ENCODE peak calls at places on chromosomes 7 and 10, in four cellular contexts. M is activated T-helper 1 cell treated with anti-CD3 and anti-CD28 coated beads, Interleukin-12 subunit alpha, Interleukin-12 subunit beta, Interleukin-2, Interleukin-4 antibody, amounts not matched to agents 30 ng/mL and 10 ng/mL and 1 ng/mL, durations not matched to agents 14 hours and 24 hours and 36 hours; U is endothelial cell; N is ovary. K is an unnamed sample.

GRCh38 chr7:5697754-5698487 is 83.5 kb downstream of the RNF216 start:
- DNase-seq in M (no peak), N (no peak), U (no peak), K (no peak)

GRCh38 chr7:153682628-153683027 is 369.6 kb upstream of the DPP6 start:
- DNase-seq in M (no peak), N (no peak), U (no peak), K (no peak)

GRCh38 chr10:130141878-130142277 is 5.7 kb downstream of the GLRX3 start:
- DNase-seq in M (no peak), N (no peak), U (no peak), K (no peak)

GRCh38 chr10:12534824-12535223 is 185.5 kb downstream of the CAMK1D start:
- DNase-seq in N (no peak), M (no peak), U (no peak), K (no peak)

GRCh38 chr10:132206806-132207535 is 20.2 kb downstream of the DPYSL4 start:
- DNase-seq in U (no peak), M (no peak), N (no peak), K (peak; percentile 15)

GRCh38 chr10:102120987-102121738 is 995 bp upstream of the LDB1 start:
- DNase-seq in U (peak; percentile 49), M (no peak), N (peak; percentile 90), K (peak; percentile 51)

GRCh38 chr10:84539244-84539643 is 210.9 kb downstream of the CCSER2 start:
- DNase-seq in M (no peak), U (no peak), N (no peak), K (no peak)

GRCh38 chr10:67793313-67793712 is 44.7 kb downstream of the DNAJC12 start:
- DNase-seq in M (no peak), U (no peak), N (no peak), K (no peak)

GRCh38 chr7:116438274-116438673 is 61.3 kb upstream of the CAV2 start:
- DNase-seq in N (no peak), U (no peak), M (no peak), K (no peak)

GRCh38 chr10:6115824-6116350 is 27.1 kb downstream of the RBM17 start:
- DNase-seq in U (no peak), M (no peak), N (no peak), K (no peak)

GRCh38 chr7:4740796-4741195 is 34.6 kb upstream of the AP5Z1 start:
- DNase-seq in U (no peak), M (no peak), N (no peak), K (no peak)

GRCh38 chr10:102409604-102410426 is 8.8 kb downstream of the PSD start:
- DNase-seq in N (no peak), U (no peak), M (no peak), K (no peak)

GRCh38 chr7:66542528-66543373 is 85.9 kb upstream of the KCTD7 start:
- DNase-seq in U (no peak), N (no peak), M (no peak), K (no peak)

GRCh38 chr7:38512704-38513103 is 118.5 kb downstream of the AMPH start:
- DNase-seq in U (no peak), M (no peak), N (no peak), K (no peak)

GRCh38 chr10:61621538-61622150 is 41.1 kb upstream of the CABCOCO1 start:
- DNase-seq in N (no peak), U (no peak), M (no peak), K (no peak)

GRCh38 chr10:88979153-88979562 is 11.4 kb upstream of the FAS start:
- DNase-seq in M (no peak), N (peak; percentile 56), U (no peak), K (peak; percentile 54)

GRCh38 chr7:127865466-127865865 is 165.8 kb downstream of the LRRC4 start:
- DNase-seq in M (no peak), N (no peak), U (no peak), K (no peak)

GRCh38 chr10:131271195-131271880 is 40.2 kb downstream of the TCERG1L start:
- DNase-seq in U (no peak), M (no peak), N (no peak), K (no peak)

GRCh38 chr7:41688012-41688625 is 14.8 kb downstream of the INHBA start:
- DNase-seq in U (no peak), M (no peak), N (no peak), K (no peak)

GRCh38 chr7:134184767-134185166 is 57.6 kb downstream of the LRGUK start:
- DNase-seq in U (no peak), N (no peak), M (no peak), K (no peak)

GRCh38 chr10:26215923-26216576 is 524 bp upstream of the GAD2 start:
- DNase-seq in N (no peak), U (peak; percentile 79), M (no peak), K (peak; percentile 47)

GRCh38 chr7:10780400-10780747 is 193.3 kb upstream of the PHF14 start:
- DNase-seq in M (no peak), N (no peak), U (no peak), K (no peak)

GRCh38 chr7:70285176-70285575 is 686.9 kb downstream of the AUTS2 start:
- DNase-seq in U (no peak), M (no peak), N (no peak), K (no peak)

GRCh38 chr7:118938845-118939244 is 714.3 kb downstream of the ANKRD7 start:
- DNase-seq in M (no peak), N (no peak), U (no peak), K (no peak)

GRCh38 chr10:97584060-97584797 is at the start of gene HOGA1:
- DNase-seq in N (no peak), U (peak; percentile 24), M (no peak), K (peak; percentile 85)

GRCh38 chr7:117587931-117588330 is 108.1 kb downstream of the CFTR start:
- DNase-seq in U (no peak), M (no peak), N (no peak), K (no peak)

GRCh38 chr10:31687545-31688482 is 240.8 kb downstream of the ARHGAP12 start:
- DNase-seq in N (no peak), M (peak; percentile 29), U (no peak), K (no peak)

GRCh38 chr7:23242321-23242720 is 4.3 kb upstream of the GPNMB start:
- DNase-seq in M (no peak), N (no peak), U (no peak), K (no peak)

GRCh38 chr10:117294039-117294438 is 53.1 kb downstream of the SLC18A2 start:
- DNase-seq in U (no peak), M (no peak), N (no peak), K (no peak)

GRCh38 chr10:61998937-61999336 is 97.4 kb downstream of the ARID5B start:
- DNase-seq in M (no peak), U (no peak), N (no peak), K (no peak)

GRCh38 chr10:90111671-90112070 is 410.3 kb downstream of the KIF20B start:
- DNase-seq in U (no peak), M (no peak), N (no peak), K (no peak)

GRCh38 chr7:155590215-155591023 is 44.1 kb upstream of the CNPY1 start:
- DNase-seq in N (no peak), U (no peak), M (no peak), K (no peak)

GRCh38 chr10:90319188-90319914 is 538.5 kb downstream of the HTR7 start:
- DNase-seq in N (no peak), U (no peak), M (no peak), K (no peak)